ENCODE peak calls at places on chromosome 5, in four cellular contexts. One of them, this sample, is unnamed.

GRCh38 chr5:89968870-89969472 is 440.6 kb downstream of the CETN3 start:
- DNase-seq in brain microvascular endothelial cell: peak; percentile 29
- DNase-seq in endodermal cell: no peak
- DNase-seq in right lobe of liver: no peak
- DNase-seq in this sample: no peak

GRCh38 chr5:34550255-34550654 is 105.9 kb upstream of the RAI14 start:
- DNase-seq in brain microvascular endothelial cell: no peak
- DNase-seq in endodermal cell: no peak
- DNase-seq in right lobe of liver: no peak
- DNase-seq in this sample: no peak

GRCh38 chr5:32916648-32917047 is 205.5 kb downstream of the NPR3 start:
- DNase-seq in brain microvascular endothelial cell: peak; percentile 34
- DNase-seq in endodermal cell: peak; percentile 84
- DNase-seq in right lobe of liver: no peak
- DNase-seq in this sample: no peak

GRCh38 chr5:156647034-156647451 is 203.1 kb upstream of the PPP1R2B start:
- DNase-seq in brain microvascular endothelial cell: no peak
- DNase-seq in endodermal cell: no peak
- DNase-seq in right lobe of liver: no peak
- DNase-seq in this sample: no peak

GRCh38 chr5:15499528-15500325 is at the start of gene FBXL7:
- DNase-seq in brain microvascular endothelial cell: peak; percentile 71
- DNase-seq in endodermal cell: peak; percentile 93
- DNase-seq in right lobe of liver: peak; percentile 68
- DNase-seq in this sample: peak; percentile 88

GRCh38 chr5:122151640-122152039 is 22.3 kb downstream of the ZNF474 start:
- DNase-seq in brain microvascular endothelial cell: peak; percentile 92
- DNase-seq in endodermal cell: no peak
- DNase-seq in right lobe of liver: no peak
- DNase-seq in this sample: no peak

GRCh38 chr5:113378960-113379541 is 55.7 kb downstream of the TSSK1B start:
- DNase-seq in brain microvascular endothelial cell: peak; percentile 48
- DNase-seq in endodermal cell: peak; percentile 90
- DNase-seq in right lobe of liver: peak; percentile 25
- DNase-seq in this sample: no peak

GRCh38 chr5:163916856-163917255 is 411.4 kb downstream of the MAT2B start:
- DNase-seq in brain microvascular endothelial cell: no peak
- DNase-seq in endodermal cell: no peak
- DNase-seq in right lobe of liver: no peak
- DNase-seq in this sample: no peak

GRCh38 chr5:100777680-100778281 is 125.3 kb downstream of the ST8SIA4 start:
- DNase-seq in brain microvascular endothelial cell: peak; percentile 75
- DNase-seq in endodermal cell: no peak
- DNase-seq in right lobe of liver: no peak
- DNase-seq in this sample: peak; percentile 45

GRCh38 chr5:107968465-107968864 is 297.7 kb upstream of the EFNA5 start:
- DNase-seq in brain microvascular endothelial cell: no peak
- DNase-seq in endodermal cell: no peak
- DNase-seq in right lobe of liver: no peak
- DNase-seq in this sample: no peak

GRCh38 chr5:39422036-39422606 is 2.7 kb downstream of the DAB2 start:
- DNase-seq in brain microvascular endothelial cell: no peak
- DNase-seq in endodermal cell: no peak
- DNase-seq in right lobe of liver: no peak
- DNase-seq in this sample: no peak

GRCh38 chr5:132747064-132747692 is at the start of gene CCNI2:
- DNase-seq in brain microvascular endothelial cell: no peak
- DNase-seq in endodermal cell: peak; percentile 80
- DNase-seq in right lobe of liver: no peak
- DNase-seq in this sample: no peak
- TF ChIP-seq CTCF in brain microvascular endothelial cell: no peak
- TF ChIP-seq CTCF in endodermal cell: peak; percentile 29
- TF ChIP-seq CTCF in right lobe of liver: no peak
- TF ChIP-seq CTCF in this sample: no peak

GRCh38 chr5:95600557-95600956 is 19.3 kb upstream of the GPR150 start:
- DNase-seq in brain microvascular endothelial cell: peak; percentile 28
- DNase-seq in endodermal cell: no peak
- DNase-seq in right lobe of liver: no peak
- DNase-seq in this sample: no peak
- H3K27ac ChIP-seq in brain microvascular endothelial cell: no peak overlapping the region
- H3K27ac ChIP-seq in endodermal cell: no peak overlapping the region
- H3K27ac ChIP-seq in right lobe of liver: no peak overlapping the region
- H3K27ac ChIP-seq in this sample: no peak overlapping the region

DNA sequence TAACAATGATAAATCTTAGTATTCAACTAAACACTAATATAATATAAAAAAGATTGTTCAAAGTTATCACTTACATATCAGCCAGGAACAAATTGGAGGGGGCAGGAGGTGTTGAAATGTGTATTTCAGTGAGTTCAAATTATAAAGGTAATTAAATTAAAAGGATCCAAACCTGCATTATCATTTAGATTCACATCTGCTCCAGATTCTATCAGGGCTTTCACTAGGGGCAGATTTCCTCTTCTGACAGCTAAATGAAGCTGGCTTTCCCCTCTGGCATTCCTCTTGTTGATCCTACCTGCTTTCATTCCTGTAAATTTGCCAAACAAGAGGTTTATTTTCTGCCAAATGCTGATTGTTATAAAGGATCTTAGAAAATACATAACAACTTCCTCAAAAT is 86.3 kb upstream of the GCNT4 start:
- DNase-seq in brain microvascular endothelial cell: no peak
- DNase-seq in endodermal cell: no peak
- DNase-seq in right lobe of liver: no peak
- DNase-seq in this sample: no peak
- TF ChIP-seq CTCF in brain microvascular endothelial cell: no peak
- TF ChIP-seq CTCF in endodermal cell: peak; percentile 38
- TF ChIP-seq CTCF in right lobe of liver: no peak
- TF ChIP-seq CTCF in this sample: no peak

DNA sequence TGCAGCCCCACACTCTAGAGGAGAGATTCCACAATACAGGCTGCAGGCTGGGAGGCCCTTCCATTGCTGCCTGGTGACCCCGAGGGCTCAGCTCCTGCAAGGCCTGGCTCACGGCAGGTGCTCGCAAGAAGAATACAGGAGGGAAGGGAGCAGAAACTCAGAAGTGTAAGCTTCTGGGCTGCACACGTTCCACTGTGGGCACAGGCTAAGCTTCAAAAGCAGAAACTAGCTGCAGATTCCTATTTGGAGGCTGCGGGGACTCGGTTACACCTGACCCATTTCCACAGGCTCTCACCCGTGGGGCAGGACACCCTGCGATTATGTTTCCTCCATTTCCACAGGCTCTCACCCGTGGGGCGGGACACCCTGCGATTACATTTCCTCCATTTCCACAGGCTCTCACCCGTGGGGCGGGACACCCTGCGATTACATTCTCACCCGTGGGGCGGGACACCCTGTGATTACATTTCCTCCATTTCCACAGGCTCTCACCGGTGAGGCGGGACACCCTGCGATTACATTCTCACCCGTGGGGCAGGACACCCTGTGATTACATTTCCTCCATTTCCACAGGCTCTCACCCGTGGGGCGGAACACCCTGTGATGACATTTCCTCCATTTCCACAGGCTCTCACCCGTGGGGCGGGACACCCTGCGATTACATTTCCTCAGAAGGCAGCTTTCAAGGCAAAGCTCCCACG is 10.3 kb downstream of the LPCAT1 start:
- DNase-seq in brain microvascular endothelial cell: no peak
- DNase-seq in endodermal cell: no peak
- DNase-seq in right lobe of liver: peak; percentile 12
- DNase-seq in this sample: peak; percentile 39
- H3K27ac ChIP-seq in brain microvascular endothelial cell: no peak overlapping the region
- H3K27ac ChIP-seq in endodermal cell: no peak overlapping the region
- H3K27ac ChIP-seq in right lobe of liver: no peak overlapping the region
- H3K27ac ChIP-seq in this sample: peak overlapping the region; percentile 81

GRCh38 chr5:36879274-36880033 is 2.9 kb downstream of the NIPBL start:
- DNase-seq in brain microvascular endothelial cell: no peak
- DNase-seq in endodermal cell: no peak
- DNase-seq in right lobe of liver: no peak
- DNase-seq in this sample: no peak
- TF ChIP-seq CTCF in brain microvascular endothelial cell: no peak
- TF ChIP-seq CTCF in endodermal cell: no peak
- TF ChIP-seq CTCF in right lobe of liver: no peak
- TF ChIP-seq CTCF in this sample: no peak

GRCh38 chr5:79395296-79395695 is 118.6 kb downstream of the HOMER1 start:
- DNase-seq in brain microvascular endothelial cell: no peak
- DNase-seq in endodermal cell: no peak
- DNase-seq in right lobe of liver: no peak
- DNase-seq in this sample: no peak

GRCh38 chr5:79397080-79397479 is 116.9 kb downstream of the HOMER1 start:
- DNase-seq in brain microvascular endothelial cell: no peak
- DNase-seq in endodermal cell: no peak
- DNase-seq in right lobe of liver: no peak
- DNase-seq in this sample: no peak

GRCh38 chr5:79399046-79399445 is 114.9 kb downstream of the HOMER1 start:
- DNase-seq in brain microvascular endothelial cell: no peak
- DNase-seq in endodermal cell: no peak
- DNase-seq in right lobe of liver: no peak
- DNase-seq in this sample: no peak

GRCh38 chr5:79392776-79393175 is 121.2 kb downstream of the HOMER1 start:
- DNase-seq in brain microvascular endothelial cell: no peak
- DNase-seq in endodermal cell: no peak
- DNase-seq in right lobe of liver: no peak
- DNase-seq in this sample: no peak

GRCh38 chr5:79396265-79396664 is 117.7 kb downstream of the HOMER1 start:
- DNase-seq in brain microvascular endothelial cell: peak; percentile 22
- DNase-seq in endodermal cell: no peak
- DNase-seq in right lobe of liver: no peak
- DNase-seq in this sample: no peak
- H3K27ac ChIP-seq in brain microvascular endothelial cell: no peak overlapping the region
- H3K27ac ChIP-seq in endodermal cell: no peak overlapping the region
- H3K27ac ChIP-seq in right lobe of liver: no peak overlapping the region
- H3K27ac ChIP-seq in this sample: no peak overlapping the region

GRCh38 chr5:138440226-138441073 is 1.6 kb downstream of the REEP2 start:
- DNase-seq in brain microvascular endothelial cell: no peak
- DNase-seq in endodermal cell: no peak
- DNase-seq in right lobe of liver: no peak
- DNase-seq in this sample: no peak

GRCh38 chr5:138438724-138439536 is at the start of gene REEP2:
- DNase-seq in brain microvascular endothelial cell: no peak
- DNase-seq in endodermal cell: peak; percentile 87
- DNase-seq in right lobe of liver: no peak
- DNase-seq in this sample: peak; percentile 86

GRCh38 chr5:138438003-138438723 is 694 bp upstream of the REEP2 start:
- DNase-seq in brain microvascular endothelial cell: no peak
- DNase-seq in endodermal cell: no peak
- DNase-seq in right lobe of liver: no peak
- DNase-seq in this sample: no peak

GRCh38 chr5:138441221-138441620 is 2.4 kb downstream of the REEP2 start:
- DNase-seq in brain microvascular endothelial cell: no peak
- DNase-seq in endodermal cell: no peak
- DNase-seq in right lobe of liver: no peak
- DNase-seq in this sample: no peak

DNA sequence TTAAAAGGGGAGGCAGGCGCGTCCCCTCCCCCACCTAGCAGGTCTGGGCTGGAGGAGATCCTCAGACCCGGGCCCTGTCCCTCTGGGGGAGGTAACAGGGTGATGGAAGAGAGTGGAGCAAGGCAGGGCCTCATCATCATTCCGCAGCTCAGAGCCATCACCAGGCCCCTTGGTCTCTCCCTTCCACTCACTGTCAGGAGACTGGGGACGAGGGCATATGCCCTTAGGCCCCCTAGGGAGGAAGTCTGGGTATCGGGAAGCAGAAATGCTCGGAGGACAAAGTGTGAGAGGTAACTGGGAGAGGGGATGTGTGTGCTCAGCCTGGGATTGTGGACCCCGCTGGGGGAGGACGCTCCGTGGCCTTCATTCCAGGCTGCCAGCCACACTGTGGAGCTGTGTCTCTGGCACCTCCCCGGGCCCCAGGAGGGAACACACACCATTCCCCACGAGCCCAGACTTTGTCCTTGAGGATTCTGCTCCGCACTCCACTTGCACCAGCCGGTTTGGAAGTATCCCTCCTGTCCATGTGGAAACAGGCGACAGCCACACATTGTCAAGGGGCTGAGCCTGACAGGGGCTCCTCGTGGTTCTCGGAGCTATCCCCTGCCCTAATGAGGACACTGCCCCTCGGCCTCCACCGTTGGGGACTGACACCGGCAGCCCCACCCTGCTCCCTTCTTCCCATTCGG is 824 bp downstream of the REEP2 start:
- DNase-seq in brain microvascular endothelial cell: no peak
- DNase-seq in endodermal cell: no peak
- DNase-seq in right lobe of liver: no peak
- DNase-seq in this sample: no peak
- TF ChIP-seq CTCF in brain microvascular endothelial cell: no peak
- TF ChIP-seq CTCF in endodermal cell: no peak
- TF ChIP-seq CTCF in right lobe of liver: no peak
- TF ChIP-seq CTCF in this sample: no peak

GRCh38 chr5:99020698-99021048 is 91.9 kb upstream of the CHD1 start:
- DNase-seq in brain microvascular endothelial cell: no peak
- DNase-seq in endodermal cell: no peak
- DNase-seq in right lobe of liver: no peak
- DNase-seq in this sample: no peak
- H3K27ac ChIP-seq in brain microvascular endothelial cell: no peak overlapping the region
- H3K27ac ChIP-seq in endodermal cell: no peak overlapping the region
- H3K27ac ChIP-seq in right lobe of liver: no peak overlapping the region
- H3K27ac ChIP-seq in this sample: no peak overlapping the region

GRCh38 chr5:140227046-140227445 is 52.1 kb downstream of the CYSTM1 start:
- DNase-seq in brain microvascular endothelial cell: no peak
- DNase-seq in endodermal cell: peak; percentile 57
- DNase-seq in right lobe of liver: no peak
- DNase-seq in this sample: no peak
- TF ChIP-seq CTCF in brain microvascular endothelial cell: no peak
- TF ChIP-seq CTCF in endodermal cell: peak; percentile 59
- TF ChIP-seq CTCF in right lobe of liver: no peak
- TF ChIP-seq CTCF in this sample: no peak

This sample was measured in left lung.